ENCODE peak calls at places on chromosomes 7 and 10, in four cellular contexts. W, Y, C and X are unnamed samples.

GRCh38 chr10:75297021-75297599 is 61.4 kb upstream of the COMTD1 start:
- DNase-seq in W (no peak), Y (no peak), C (no peak), X (no peak)

GRCh38 chr7:55185941-55186609 is 167.3 kb downstream of the EGFR start:
- DNase-seq in W (peak; percentile 100), Y (peak; percentile 82), C (peak; percentile 54), X (peak; percentile 55)

GRCh38 chr10:93596539-93596938 is 4.5 kb downstream of the RBP4 start:
- DNase-seq in W (no peak), Y (no peak), C (no peak), X (no peak)

GRCh38 chr10:119735451-119735850 is 9.6 kb downstream of the INPP5F start:
- DNase-seq in W (no peak), Y (no peak), C (no peak), X (no peak)

GRCh38 chr10:26445411-26446031 is 7.4 kb downstream of the APBB1IP start:
- DNase-seq in W (no peak), Y (peak; percentile 39), C (no peak), X (no peak)

GRCh38 chr7:29871787-29872398 is 65.6 kb downstream of the WIPF3 start:
- DNase-seq in W (no peak), Y (peak; percentile 93), C (no peak), X (no peak)

GRCh38 chr7:133629696-133630095 is 376.8 kb downstream of the EXOC4 start:
- DNase-seq in W (no peak), Y (peak; percentile 45), C (no peak), X (no peak)

GRCh38 chr10:5628798-5629788 is 37.3 kb downstream of the ASB13 start:
- DNase-seq in W (no peak), Y (no peak), C (no peak), X (no peak)

GRCh38 chr10:72309290-72310240 is 35.8 kb downstream of the DDIT4 start:
- DNase-seq in W (no peak), Y (peak; percentile 75), C (no peak), X (peak; percentile 96)

GRCh38 chr10:30747633-30748032 is 118.1 kb upstream of the LYZL2 start:
- DNase-seq in W (peak; percentile 66), Y (peak; percentile 57), C (no peak), X (no peak)

GRCh38 chr10:117175901-117176534 is 21.3 kb upstream of the KCNK18 start:
- DNase-seq in W (peak; percentile 66), Y (peak; percentile 72), C (peak; percentile 69), X (peak; percentile 45)

GRCh38 chr7:11831727-11832495 is at the start of gene THSD7A:
- DNase-seq in W (peak; percentile 68), Y (peak; percentile 11), C (no peak), X (peak; percentile 2)

GRCh38 chr7:70387197-70387596 is 744.7 kb upstream of the GALNT17 start:
- DNase-seq in W (no peak), Y (peak; percentile 39), C (no peak), X (no peak)

GRCh38 chr10:124210263-124210662 is 116.9 kb upstream of the CHST15 start:
- DNase-seq in W (no peak), Y (no peak), C (no peak), X (no peak)

GRCh38 chr7:127473409-127473808 is 80.9 kb upstream of the ZNF800 start:
- DNase-seq in W (no peak), Y (no peak), C (no peak), X (no peak)

GRCh38 chr10:127649642-127650041 is 87.3 kb upstream of the FOXI2 start:
- DNase-seq in W (peak; percentile 20), Y (no peak), C (no peak), X (no peak)

GRCh38 chr10:98055875-98056516 is 25.6 kb upstream of the CRTAC1 start:
- DNase-seq in W (peak; percentile 51), Y (no peak), C (no peak), X (no peak)

GRCh38 chr7:113087278-113087998 is 811 bp upstream of the GPR85 start:
- DNase-seq in W (peak; percentile 84), Y (peak; percentile 94), C (no peak), X (no peak)

GRCh38 chr7:156094350-156095146 is 282.3 kb upstream of the SHH start:
- DNase-seq in W (no peak), Y (no peak), C (no peak), X (no peak)

GRCh38 chr10:93080350-93081046 is 6.8 kb downstream of the CYP26A1 start:
- DNase-seq in W (no peak), Y (peak; percentile 63), C (peak; percentile 23), X (no peak)

GRCh38 chr10:24569828-24570657 is 153.6 kb downstream of the ARHGAP21 start:
- DNase-seq in W (no peak), Y (no peak), C (no peak), X (no peak)

GRCh38 chr7:159042084-159042483 is 102.6 kb downstream of the VIPR2 start:
- DNase-seq in W (no peak), Y (no peak), C (no peak), X (no peak)

GRCh38 chr10:14322531-14322930 is 8.2 kb downstream of the FRMD4A start:
- DNase-seq in W (no peak), Y (peak; percentile 13), C (no peak), X (no peak)